ENCODE peak calls at places on chromosomes 6 and 20, in seven cellular contexts. Y is trophoblast cell, Q is fibroblast of lung, O is A549, E is GM12878, T is mesenchymal stem cell, J is neural progenitor cell. Z is an unnamed sample.

GRCh38 chr6:17998003-17998402 is 10.6 kb upstream of the KIF13A start:
- DNase-seq in Y (no peak), Q (no peak), O (no peak), E (no peak), T (no peak), J (no peak), Z (no peak)

GRCh38 chr20:48205786-48206185 is 420.5 kb upstream of the SULF2 start:
- DNase-seq in Y (no peak), Q (no peak), O (no peak), E (no peak), T (no peak), J (peak; percentile 86), Z (no peak)

GRCh38 chr6:158474961-158475343 is 84.9 kb upstream of the TMEM181 start:
- DNase-seq in Y (no peak), Q (peak; percentile 58), O (peak; percentile 25), E (no peak), T (peak; percentile 79), J (no peak), Z (no peak)

GRCh38 chr20:46235086-46235485 is 73.2 kb downstream of the CDH22 start:
- DNase-seq in Y (no peak), Q (no peak), O (no peak), E (no peak), T (no peak), J (no peak), Z (no peak)

GRCh38 chr6:158067436-158068015 is 85.9 kb downstream of the SYNJ2 start:
- DNase-seq in Y (no peak), Q (no peak), O (no peak), E (no peak), T (no peak), J (no peak), Z (peak; percentile 10)

GRCh38 chr6:133184798-133185380 is 56.3 kb upstream of the EYA4 start:
- DNase-seq in Y (no peak), Q (peak; percentile 77), O (peak; percentile 23), E (no peak), T (peak; percentile 33), J (peak; percentile 29), Z (no peak)

GRCh38 chr6:142551145-142551811 is 249.5 kb downstream of the ADGRG6 start:
- DNase-seq in Y (no peak), Q (no peak), O (peak; percentile 6), E (no peak), T (no peak), J (peak; percentile 13), Z (peak; percentile 84)

GRCh38 chr6:84282566-84282965 is 55.1 kb upstream of the CEP162 start:
- DNase-seq in Y (no peak), Q (peak; percentile 33), O (no peak), E (no peak), T (no peak), J (no peak), Z (peak; percentile 11)

DNA sequence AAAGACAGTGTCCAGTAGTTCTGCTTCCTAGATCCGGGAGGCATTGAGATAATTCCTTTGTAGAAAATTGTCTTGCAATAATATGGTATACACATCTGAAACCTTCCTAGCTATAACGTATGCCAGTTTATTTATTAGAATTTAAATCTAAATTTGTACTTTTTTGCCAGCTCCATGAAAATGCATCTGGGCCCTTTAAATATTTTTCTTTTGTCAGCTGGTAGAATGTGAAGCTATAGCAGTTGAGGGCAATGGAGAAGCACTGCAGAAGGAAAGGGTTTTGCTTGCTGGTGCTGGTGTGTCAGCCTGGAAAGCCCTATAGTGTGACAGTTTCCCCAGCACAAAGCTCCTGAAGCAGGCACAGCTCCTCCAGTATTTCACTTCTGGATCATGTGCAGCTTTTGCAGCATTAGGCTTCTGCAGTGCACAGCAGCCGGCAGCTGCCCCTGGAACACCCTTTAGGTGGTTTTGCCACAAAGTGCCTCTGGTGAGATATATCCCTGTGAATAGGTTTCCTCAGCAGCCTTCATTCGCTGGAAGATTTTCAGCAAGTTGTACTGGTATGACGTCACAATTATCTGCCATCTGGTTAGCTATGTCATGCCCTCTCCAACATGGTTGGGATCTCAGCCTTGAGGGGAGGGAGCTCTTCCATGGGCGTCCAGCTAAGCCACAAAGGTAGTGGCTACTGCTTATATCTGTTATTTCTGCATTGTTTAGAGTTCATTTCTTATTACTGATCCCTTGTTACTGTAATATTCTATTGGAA is 40.0 kb upstream of the L3MBTL3 start:
- DNase-seq in Y (no peak), Q (no peak), O (no peak), E (no peak), T (no peak), J (no peak), Z (no peak)
- H3K4me3 ChIP-seq in Y (no peak overlapping the region), Q (no peak overlapping the region), O (no peak overlapping the region), E (no peak overlapping the region), T (no peak overlapping the region), J (no peak overlapping the region), Z (no peak overlapping the region)

GRCh38 chr20:25738198-25738597 is 41.5 kb upstream of the ZNF337 start:
- DNase-seq in Y (peak; percentile 20), Q (peak; percentile 8), O (no peak), E (no peak), T (no peak), J (no peak), Z (peak; percentile 69)

GRCh38 chr20:25744261-25744660 is 47.6 kb upstream of the ZNF337 start:
- DNase-seq in Y (no peak), Q (no peak), O (no peak), E (no peak), T (no peak), J (no peak), Z (no peak)

GRCh38 chr20:25745100-25745499 is 48.4 kb upstream of the ZNF337 start:
- DNase-seq in Y (no peak), Q (no peak), O (no peak), E (no peak), T (no peak), J (no peak), Z (no peak)

GRCh38 chr20:25741088-25741487 is 44.4 kb upstream of the ZNF337 start:
- DNase-seq in Y (no peak), Q (no peak), O (no peak), E (no peak), T (no peak), J (no peak), Z (no peak)

DNA sequence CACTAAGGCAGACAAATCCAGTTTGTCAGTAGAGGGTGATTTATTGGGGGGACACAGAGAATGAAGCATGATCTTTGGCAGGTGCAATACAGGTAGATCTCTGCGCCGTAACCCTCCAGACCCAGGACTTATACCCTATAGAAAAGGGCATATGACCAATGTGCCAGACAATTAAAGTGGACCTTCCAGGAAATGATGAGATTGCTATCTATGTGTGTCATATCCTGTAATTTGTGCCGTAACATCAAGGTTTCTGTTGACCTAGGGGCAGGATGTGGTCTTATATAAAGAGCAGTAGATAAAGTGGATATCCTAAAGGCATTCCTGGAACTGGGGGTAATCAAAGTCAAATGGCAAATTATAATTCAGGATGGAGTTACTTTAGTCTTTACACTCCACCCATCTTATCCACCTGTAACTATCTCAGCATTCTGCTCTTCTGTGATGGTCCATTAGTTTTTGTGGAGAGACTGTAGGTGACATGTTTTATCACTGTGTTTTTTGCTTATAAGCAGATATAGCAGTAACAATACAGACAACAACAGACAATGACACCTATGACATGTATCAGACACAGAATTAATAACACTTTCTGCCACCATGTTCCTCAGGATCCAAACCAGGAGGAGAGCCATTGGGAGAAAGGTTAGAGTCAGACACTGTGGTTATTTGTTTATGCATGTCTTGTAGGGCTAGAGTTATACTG is 43.1 kb upstream of the ZNF337 start:
- DNase-seq in Y (no peak), Q (peak; percentile 5), O (no peak), E (no peak), T (no peak), J (no peak), Z (peak; percentile 46)
- H3K4me2 ChIP-seq in Y (no peak overlapping the region), Q (no peak overlapping the region), O (no peak overlapping the region), E (no peak overlapping the region), T (no peak overlapping the region), J (no peak overlapping the region), Z (no peak overlapping the region)

GRCh38 chr6:41027799-41028617 is 11.0 kb downstream of the UNC5CL start:
- DNase-seq in Y (peak; percentile 65), Q (peak; percentile 71), O (peak; percentile 54), E (peak; percentile 30), T (peak; percentile 73), J (peak; percentile 89), Z (peak; percentile 63)

GRCh38 chr6:41025966-41026365 is 13.1 kb downstream of the UNC5CL start:
- DNase-seq in Y (no peak), Q (no peak), O (no peak), E (no peak), T (no peak), J (no peak), Z (no peak)

GRCh38 chr6:41032830-41033229 is 6.2 kb downstream of the UNC5CL start:
- DNase-seq in Y (no peak), Q (no peak), O (no peak), E (no peak), T (no peak), J (no peak), Z (no peak)

GRCh38 chr6:41027251-41027650 is 11.8 kb downstream of the UNC5CL start:
- DNase-seq in Y (no peak), Q (no peak), O (no peak), E (no peak), T (no peak), J (no peak), Z (no peak)

DNA sequence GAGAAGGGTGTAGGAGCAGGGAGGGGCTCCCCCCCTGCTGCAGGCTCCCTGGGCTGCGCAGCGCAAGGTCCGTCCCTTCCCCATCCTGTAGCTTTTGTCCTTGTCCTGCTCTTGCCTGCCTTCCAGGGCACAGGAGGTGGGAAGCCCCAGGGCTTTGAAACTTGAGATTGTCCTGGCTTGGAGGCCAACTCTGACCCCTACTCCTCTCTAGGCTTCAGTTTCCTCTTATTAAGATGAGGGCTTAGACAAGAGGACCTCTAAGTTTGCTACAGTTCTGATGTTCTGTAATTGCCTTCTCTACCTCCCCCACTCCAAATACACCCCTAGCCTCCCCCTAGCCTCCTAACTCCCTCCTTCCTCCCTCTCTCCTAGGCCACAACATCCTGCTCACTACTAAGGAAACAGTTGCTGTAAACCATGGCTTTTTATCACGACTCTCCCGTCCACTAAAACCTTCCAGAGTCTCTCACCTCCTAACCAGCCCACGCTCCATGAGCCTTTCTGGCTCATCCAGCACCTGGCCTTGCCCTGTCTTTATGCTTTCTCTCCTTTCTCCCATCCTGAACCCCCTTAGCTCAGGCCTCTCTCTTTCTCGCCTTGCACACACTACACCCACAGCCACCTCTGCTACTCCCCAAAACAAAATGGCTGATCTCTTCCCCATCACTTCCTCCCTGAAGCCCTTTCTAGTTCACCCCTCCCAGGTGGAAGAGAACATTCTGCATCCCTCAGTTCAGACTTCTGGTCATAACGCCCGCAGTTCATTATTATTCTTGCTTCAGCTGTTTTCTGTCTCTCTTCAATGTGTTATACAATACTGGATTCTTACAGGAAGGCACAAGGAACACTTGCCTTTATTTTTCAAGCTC is 10.2 kb downstream of the UNC5CL start:
- DNase-seq in Y (no peak), Q (peak; percentile 9), O (no peak), E (no peak), T (no peak), J (peak; percentile 32), Z (no peak)
- H3K4me3 ChIP-seq in Y (peak overlapping the region; percentile 64), Q (no peak overlapping the region), O (no peak overlapping the region), E (peak overlapping the region; percentile 38), T (peak overlapping the region; percentile 76), J (peak overlapping the region; percentile 46), Z (peak overlapping the region; percentile 45)

DNA sequence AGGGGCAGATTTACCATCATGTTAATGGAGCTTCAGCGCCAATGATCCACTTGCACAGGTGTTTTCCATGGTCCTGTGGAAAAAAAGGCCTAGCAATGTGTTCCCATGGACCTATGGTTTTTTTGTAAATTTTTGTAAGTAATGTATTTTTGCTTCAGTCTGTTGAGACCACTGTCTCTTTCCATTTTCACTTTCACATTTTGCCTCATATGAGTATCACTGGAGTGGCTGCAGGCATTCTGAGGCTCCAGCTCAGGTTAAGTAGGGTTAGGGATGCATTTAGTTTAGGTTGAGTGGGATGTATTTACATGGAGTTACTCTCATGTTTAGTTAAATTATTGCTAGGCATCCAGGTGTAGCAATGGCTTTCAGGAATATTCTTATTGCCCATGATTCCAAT is 19.2 kb upstream of the LMBRD1 start:
- DNase-seq in Y (no peak), Q (no peak), O (no peak), E (no peak), T (no peak), J (no peak), Z (no peak)
- H3K4me2 ChIP-seq in Y (no peak overlapping the region), Q (no peak overlapping the region), O (no peak overlapping the region), E (peak overlapping the region; percentile 100), T (no peak overlapping the region), J (no peak overlapping the region), Z (no peak overlapping the region)